ENCODE peak calls at places on chromosomes 12 and 14, in four cellular contexts. One of them, this sample, is unnamed.

GRCh38 chr14:30214456-30215090 is 286.9 kb upstream of the PRKD1 start:
- DNase-seq in H1: no peak
- DNase-seq in SK-N-SH: peak
- DNase-seq in IMR-90: peak
- DNase-seq in this sample: peak

GRCh38 chr14:76770521-76771431 is 9.5 kb downstream of the VASH1 start:
- DNase-seq in IMR-90: no peak
- DNase-seq in SK-N-SH: no peak
- DNase-seq in H1: peak
- DNase-seq in this sample: no peak

GRCh38 chr14:101083564-101084435 is 180.3 kb upstream of the RTL1 start:
- DNase-seq in H1: peak
- DNase-seq in IMR-90: no peak
- DNase-seq in SK-N-SH: no peak
- DNase-seq in this sample: no peak

GRCh38 chr12:4307593-4308333 is 13.2 kb upstream of the TIGAR start:
- DNase-seq in IMR-90: peak
- DNase-seq in H1: peak
- DNase-seq in SK-N-SH: peak
- DNase-seq in this sample: no peak

GRCh38 chr14:99122521-99123125 is 149.4 kb downstream of the BCL11B start:
- DNase-seq in SK-N-SH: no peak
- DNase-seq in H1: peak
- DNase-seq in IMR-90: no peak
- DNase-seq in this sample: no peak

GRCh38 chr12:117026921-117027250 is 72.3 kb downstream of the TESC start:
- DNase-seq in SK-N-SH: no peak
- DNase-seq in IMR-90: no peak
- DNase-seq in H1: no peak
- DNase-seq in this sample: no peak

GRCh38 chr12:8943565-8944186 is 5.8 kb downstream of the M6PR start:
- DNase-seq in SK-N-SH: no peak
- DNase-seq in H1: no peak
- DNase-seq in IMR-90: no peak
- DNase-seq in this sample: no peak

GRCh38 chr12:108324678-108325358 is 14.3 kb downstream of the CMKLR1 start:
- DNase-seq in IMR-90: no peak
- DNase-seq in H1: no peak
- DNase-seq in SK-N-SH: no peak
- DNase-seq in this sample: no peak

GRCh38 chr14:56057071-56057865 is 60.9 kb upstream of the PELI2 start:
- DNase-seq in H1: no peak
- DNase-seq in SK-N-SH: no peak
- DNase-seq in IMR-90: no peak
- DNase-seq in this sample: no peak

GRCh38 chr12:109587921-109588320 is 14.3 kb downstream of the MVK start:
- DNase-seq in SK-N-SH: no peak
- DNase-seq in IMR-90: no peak
- DNase-seq in H1: no peak
- DNase-seq in this sample: no peak

GRCh38 chr14:85565862-85566296 is 35.9 kb downstream of the FLRT2 start:
- DNase-seq in IMR-90: peak
- DNase-seq in H1: no peak
- DNase-seq in SK-N-SH: no peak
- DNase-seq in this sample: no peak

GRCh38 chr14:105201928-105202513 is 20.9 kb upstream of the NUDT14 start:
- DNase-seq in SK-N-SH: no peak
- DNase-seq in IMR-90: no peak
- DNase-seq in H1: no peak
- DNase-seq in this sample: peak

GRCh38 chr12:50600364-50600763 is 95.6 kb downstream of the DIP2B start:
- DNase-seq in IMR-90: no peak
- DNase-seq in SK-N-SH: no peak
- DNase-seq in H1: no peak
- DNase-seq in this sample: no peak

GRCh38 chr14:52338282-52338681 is 24.2 kb downstream of the PTGER2 start:
- DNase-seq in SK-N-SH: no peak
- DNase-seq in IMR-90: peak
- DNase-seq in H1: no peak
- DNase-seq in this sample: no peak

GRCh38 chr14:93303659-93304058 is 29.2 kb downstream of the BTBD7 start:
- DNase-seq in SK-N-SH: no peak
- DNase-seq in IMR-90: no peak
- DNase-seq in H1: no peak
- DNase-seq in this sample: no peak

GRCh38 chr12:122228092-122228491 is 2.2 kb upstream of the DIABLO start:
- DNase-seq in SK-N-SH: peak
- DNase-seq in H1: no peak
- DNase-seq in IMR-90: no peak
- DNase-seq in this sample: no peak

GRCh38 chr14:20332386-20332945 is 613 bp downstream of the CCNB1IP1 start:
- DNase-seq in SK-N-SH: peak
- DNase-seq in H1: no peak
- DNase-seq in IMR-90: no peak
- DNase-seq in this sample: no peak

GRCh38 chr12:77232045-77232444 is 166.7 kb upstream of the E2F7 start:
- DNase-seq in H1: no peak
- DNase-seq in SK-N-SH: no peak
- DNase-seq in IMR-90: peak
- DNase-seq in this sample: no peak

GRCh38 chr12:95177201-95177768 is 40.0 kb downstream of the FGD6 start:
- DNase-seq in SK-N-SH: no peak
- DNase-seq in IMR-90: no peak
- DNase-seq in H1: no peak
- DNase-seq in this sample: no peak

GRCh38 chr14:101731187-101732080 is 30.1 kb upstream of the PPP2R5C start:
- DNase-seq in H1: no peak
- DNase-seq in SK-N-SH: no peak
- DNase-seq in IMR-90: peak
- DNase-seq in this sample: peak

GRCh38 chr12:5622280-5622679 is 190.4 kb downstream of the NTF3 start:
- DNase-seq in H1: no peak
- DNase-seq in SK-N-SH: no peak
- DNase-seq in IMR-90: no peak
- DNase-seq in this sample: no peak

GRCh38 chr14:22163051-22163450 is 426.0 kb downstream of the DAD1 start:
- DNase-seq in SK-N-SH: no peak
- DNase-seq in IMR-90: peak
- DNase-seq in H1: no peak
- DNase-seq in this sample: no peak

GRCh38 chr12:103331643-103332042 is 164.1 kb downstream of the C12orf42 start:
- DNase-seq in IMR-90: no peak
- DNase-seq in SK-N-SH: no peak
- DNase-seq in H1: no peak
- DNase-seq in this sample: no peak

GRCh38 chr12:97837401-97837800 is 374.8 kb downstream of the RMST start:
- DNase-seq in H1: no peak
- DNase-seq in IMR-90: no peak
- DNase-seq in SK-N-SH: no peak
- DNase-seq in this sample: no peak

GRCh38 chr12:86929962-86930361 is 673.8 kb upstream of the MGAT4C start:
- DNase-seq in IMR-90: peak
- DNase-seq in H1: no peak
- DNase-seq in SK-N-SH: no peak
- DNase-seq in this sample: no peak

GRCh38 chr14:102988054-102988453 is 65.6 kb downstream of the AMN start:
- DNase-seq in IMR-90: no peak
- DNase-seq in SK-N-SH: no peak
- DNase-seq in H1: no peak
- DNase-seq in this sample: no peak

GRCh38 chr12:75548879-75549278 is 37.5 kb upstream of the KRR1 start:
- DNase-seq in SK-N-SH: no peak
- DNase-seq in H1: no peak
- DNase-seq in IMR-90: no peak
- DNase-seq in this sample: no peak

GRCh38 chr14:57057803-57058202 is 210.9 kb downstream of the EXOC5 start:
- DNase-seq in IMR-90: no peak
- DNase-seq in SK-N-SH: no peak
- DNase-seq in H1: no peak
- DNase-seq in this sample: no peak

GRCh38 chr12:64385468-64385867 is 5.1 kb downstream of the C12orf56 start:
- DNase-seq in IMR-90: peak
- DNase-seq in H1: no peak
- DNase-seq in SK-N-SH: no peak
- DNase-seq in this sample: no peak

GRCh38 chr14:60679566-60680258 is 30.4 kb upstream of the SIX1 start:
- DNase-seq in IMR-90: no peak
- DNase-seq in SK-N-SH: no peak
- DNase-seq in H1: no peak
- DNase-seq in this sample: no peak

GRCh38 chr14:22089940-22090339 is 416.3 kb upstream of the OR4E1 start:
- DNase-seq in H1: no peak
- DNase-seq in IMR-90: no peak
- DNase-seq in SK-N-SH: no peak
- DNase-seq in this sample: no peak

GRCh38 chr14:55291480-55292081 is 20.4 kb downstream of the FBXO34 start:
- DNase-seq in SK-N-SH: no peak
- DNase-seq in IMR-90: no peak
- DNase-seq in H1: no peak
- DNase-seq in this sample: no peak

GRCh38 chr14:65304963-65305362 is 107.6 kb upstream of the FUT8 start:
- DNase-seq in SK-N-SH: no peak
- DNase-seq in H1: no peak
- DNase-seq in IMR-90: no peak
- DNase-seq in this sample: no peak

GRCh38 chr12:15050664-15051063 is 77.8 kb downstream of the PDE6H start:
- DNase-seq in H1: no peak
- DNase-seq in IMR-90: no peak
- DNase-seq in SK-N-SH: no peak
- DNase-seq in this sample: no peak

GRCh38 chr14:95770777-95771176 is 56.9 kb upstream of the TCL1A start:
- DNase-seq in SK-N-SH: no peak
- DNase-seq in H1: no peak
- DNase-seq in IMR-90: no peak
- DNase-seq in this sample: no peak

GRCh38 chr12:2535583-2536187 is 259.1 kb upstream of the FKBP4 start:
- DNase-seq in H1: no peak
- DNase-seq in SK-N-SH: no peak
- DNase-seq in IMR-90: peak
- DNase-seq in this sample: no peak

DNA sequence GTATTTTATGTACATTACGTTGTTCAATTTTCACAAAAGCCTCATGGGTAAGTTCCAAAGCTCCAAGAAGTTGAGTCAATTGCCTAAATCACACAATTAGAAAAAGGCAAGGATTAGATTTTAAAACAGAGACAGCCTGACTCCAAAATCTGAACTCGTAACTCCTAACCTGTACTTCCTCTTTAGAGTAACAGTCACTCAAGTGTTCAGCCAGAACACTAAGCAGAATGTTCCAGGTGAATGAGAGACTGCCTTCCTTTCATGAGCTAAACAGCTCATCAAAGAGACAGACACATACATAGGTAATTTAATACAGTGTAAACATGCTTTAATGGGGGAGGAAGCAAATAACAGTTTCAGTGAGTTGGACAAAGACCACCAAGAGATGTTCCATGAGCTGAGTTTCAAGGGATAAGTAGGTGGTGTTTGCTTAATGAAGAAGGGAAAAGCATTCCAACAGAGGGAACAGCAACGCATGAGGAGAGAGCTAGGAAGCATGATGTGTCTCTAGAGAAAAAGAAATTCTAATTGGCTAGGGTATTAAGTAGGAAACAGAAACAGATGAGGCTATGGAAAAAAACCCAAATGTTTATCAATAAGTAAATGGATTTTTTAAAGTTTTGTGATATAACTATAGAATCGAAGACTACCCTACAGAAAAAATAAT is 403.9 kb downstream of the MED13L start:
- DNase-seq in IMR-90: no peak
- DNase-seq in SK-N-SH: no peak
- DNase-seq in H1: no peak
- DNase-seq in this sample: no peak
- TF ChIP-seq RFX5 in IMR-90: no peak
- TF ChIP-seq RFX5 in SK-N-SH: no peak
- TF ChIP-seq RFX5 in H1: no peak
- TF ChIP-seq RFX5 in this sample: no peak

GRCh38 chr12:47910486-47910885 is 5.7 kb upstream of the VDR start:
- DNase-seq in H1: no peak
- DNase-seq in SK-N-SH: no peak
- DNase-seq in IMR-90: no peak
- DNase-seq in this sample: no peak

GRCh38 chr12:47908738-47909137 is 3.9 kb upstream of the VDR start:
- DNase-seq in IMR-90: no peak
- DNase-seq in SK-N-SH: no peak
- DNase-seq in H1: no peak
- DNase-seq in this sample: no peak

GRCh38 chr12:47912575-47912974 is 7.8 kb upstream of the VDR start:
- DNase-seq in H1: no peak
- DNase-seq in IMR-90: no peak
- DNase-seq in SK-N-SH: no peak
- DNase-seq in this sample: no peak

GRCh38 chr12:47907851-47908454 is 3.2 kb upstream of the VDR start:
- DNase-seq in SK-N-SH: no peak
- DNase-seq in H1: no peak
- DNase-seq in IMR-90: no peak
- DNase-seq in this sample: no peak

GRCh38 chr12:47909839-47910465 is 5.2 kb upstream of the VDR start:
- DNase-seq in SK-N-SH: no peak
- DNase-seq in IMR-90: no peak
- DNase-seq in H1: no peak
- DNase-seq in this sample: no peak
- TF ChIP-seq RFX5 in SK-N-SH: no peak
- TF ChIP-seq RFX5 in IMR-90: no peak
- TF ChIP-seq RFX5 in H1: no peak
- TF ChIP-seq RFX5 in this sample: no peak

DNA sequence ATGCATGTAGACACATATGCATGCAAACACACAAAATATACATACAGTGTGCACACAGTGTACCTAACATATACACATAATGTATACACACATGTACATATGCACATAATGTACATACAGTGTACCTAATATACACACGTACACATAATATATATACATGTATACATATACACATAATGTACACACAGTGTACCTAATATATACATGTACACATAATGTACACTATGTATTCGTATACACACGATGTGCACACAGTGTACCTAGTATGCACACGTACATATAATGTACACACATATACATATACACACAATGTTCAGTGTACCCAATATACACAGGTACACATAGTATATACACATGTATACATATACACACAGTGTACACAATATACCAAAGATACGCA is 70.0 kb downstream of the DNAH10 start:
- DNase-seq in H1: no peak
- DNase-seq in IMR-90: no peak
- DNase-seq in SK-N-SH: no peak
- DNase-seq in this sample: no peak
- TF ChIP-seq RFX5 in H1: no peak
- TF ChIP-seq RFX5 in IMR-90: no peak
- TF ChIP-seq RFX5 in SK-N-SH: no peak
- TF ChIP-seq RFX5 in this sample: no peak

DNA sequence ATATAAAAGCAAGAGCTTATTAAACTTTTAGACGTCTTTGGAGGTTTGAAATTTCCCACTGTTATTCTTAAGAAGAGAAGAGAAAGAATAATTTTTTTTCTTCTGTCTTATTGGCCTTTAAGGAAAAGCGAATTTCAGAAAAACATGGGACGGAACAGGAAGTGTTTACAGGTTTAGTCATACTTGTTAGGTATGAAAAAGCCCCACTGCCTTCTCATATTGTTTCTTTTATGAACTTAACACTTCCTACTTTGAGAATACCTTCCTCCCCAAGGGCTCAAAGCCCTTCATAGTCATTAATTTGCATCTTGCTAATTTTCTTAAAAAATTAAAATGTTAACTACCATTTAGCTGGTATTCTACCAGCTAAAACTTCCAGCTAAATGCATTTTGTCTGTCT is 82.0 kb downstream of the ETV6 start:
- DNase-seq in H1: no peak
- DNase-seq in IMR-90: peak
- DNase-seq in SK-N-SH: no peak
- DNase-seq in this sample: no peak
- TF ChIP-seq RFX5 in H1: no peak
- TF ChIP-seq RFX5 in IMR-90: no peak
- TF ChIP-seq RFX5 in SK-N-SH: no peak
- TF ChIP-seq RFX5 in this sample: no peak

This sample was measured in GM12878.